ENCODE peak calls at places on chromosomes 2 and 18, in six cellular contexts. T is HepG2, A is brain microvascular endothelial cell, Y is lung, S is right atrium auricular region, C is GM06990. J is an unnamed sample.

GRCh38 chr2:43230481-43230880 is 4.1 kb upstream of the ZFP36L2 start:
- DNase-seq in T (no peak), C (no peak), Y (no peak), A (no peak), S (no peak), J (no peak)

GRCh38 chr2:59182249-59182648 is 941.1 kb upstream of the FANCL start:
- DNase-seq in A (peak), S (no peak), T (peak), C (no peak), Y (no peak), J (peak)

GRCh38 chr2:207929923-207930322 is 95.4 kb downstream of the PLEKHM3 start:
- DNase-seq in Y (no peak), C (no peak), S (no peak), T (no peak), A (no peak), J (no peak)

GRCh38 chr2:4255491-4255890 is 552.1 kb downstream of the DCDC2C start:
- DNase-seq in T (no peak), A (no peak), C (no peak), Y (no peak), S (no peak), J (no peak)

GRCh38 chr2:26178746-26179436 is 6.0 kb downstream of the GAREM2 start:
- DNase-seq in T (no peak), S (no peak), Y (no peak), A (no peak), C (no peak), J (no peak)

GRCh38 chr2:203751886-203752285 is 45.4 kb downstream of the CD28 start:
- DNase-seq in C (no peak), S (no peak), Y (no peak), A (no peak), T (no peak), J (no peak)

GRCh38 chr2:181157326-181157725 is 176.9 kb downstream of the UBE2E3 start:
- DNase-seq in C (no peak), S (no peak), T (no peak), Y (no peak), A (no peak), J (peak)

GRCh38 chr2:222362336-222362735 is 62.0 kb upstream of the SGPP2 start:
- DNase-seq in S (no peak), C (no peak), A (no peak), T (no peak), Y (no peak), J (no peak)

GRCh38 chr2:204681412-204681811 is 136.1 kb downstream of the PARD3B start:
- DNase-seq in T (no peak), Y (no peak), S (no peak), C (no peak), A (no peak), J (no peak)

GRCh38 chr2:42446503-42447271 is 47.1 kb downstream of the KCNG3 start:
- DNase-seq in C (no peak), S (no peak), Y (no peak), T (no peak), A (no peak), J (no peak)

GRCh38 chr2:112021781-112022231 is 33.3 kb upstream of the TMEM87B start:
- DNase-seq in Y (no peak), T (no peak), A (no peak), S (no peak), C (no peak), J (no peak)

GRCh38 chr2:16639431-16639830 is 26.2 kb downstream of the CYRIA start:
- DNase-seq in C (no peak), Y (no peak), T (no peak), A (no peak), S (no peak), J (no peak)

GRCh38 chr2:48566582-48566981 is 36.6 kb downstream of the STON1 start:
- DNase-seq in T (peak), A (peak), S (no peak), C (no peak), Y (no peak), J (peak)

GRCh38 chr2:226887940-226888339 is 52.1 kb downstream of the RHBDD1 start:
- DNase-seq in S (no peak), A (peak), Y (no peak), T (no peak), C (no peak), J (peak)

GRCh38 chr18:75592527-75592926 is 165.0 kb upstream of the SMIM21 start:
- DNase-seq in Y (no peak), S (no peak), T (no peak), A (no peak), C (no peak), J (no peak)

GRCh38 chr2:19120941-19121750 is 237.3 kb downstream of the OSR1 start:
- DNase-seq in A (peak), T (peak), C (no peak), S (peak), Y (no peak), J (peak)

GRCh38 chr18:34224423-34225217 is at the start of gene NOL4:
- DNase-seq in C (peak), A (no peak), Y (peak), S (no peak), T (peak), J (peak)

GRCh38 chr2:206324869-206325268 is 50.4 kb downstream of the ZDBF2 start:
- DNase-seq in C (no peak), T (no peak), Y (no peak), A (no peak), S (no peak), J (no peak)

GRCh38 chr2:66173635-66174034 is 261.3 kb upstream of the MEIS1 start:
- DNase-seq in C (no peak), Y (no peak), T (no peak), S (no peak), A (no peak), J (no peak)

GRCh38 chr2:67448648-67449047 is 51.5 kb downstream of the ETAA1 start:
- DNase-seq in A (no peak), Y (no peak), T (no peak), C (no peak), S (no peak), J (no peak)

GRCh38 chr2:128686498-128686861 is 367.8 kb upstream of the HS6ST1 start:
- DNase-seq in C (no peak), Y (no peak), A (no peak), S (no peak), T (no peak), J (no peak)

DNA sequence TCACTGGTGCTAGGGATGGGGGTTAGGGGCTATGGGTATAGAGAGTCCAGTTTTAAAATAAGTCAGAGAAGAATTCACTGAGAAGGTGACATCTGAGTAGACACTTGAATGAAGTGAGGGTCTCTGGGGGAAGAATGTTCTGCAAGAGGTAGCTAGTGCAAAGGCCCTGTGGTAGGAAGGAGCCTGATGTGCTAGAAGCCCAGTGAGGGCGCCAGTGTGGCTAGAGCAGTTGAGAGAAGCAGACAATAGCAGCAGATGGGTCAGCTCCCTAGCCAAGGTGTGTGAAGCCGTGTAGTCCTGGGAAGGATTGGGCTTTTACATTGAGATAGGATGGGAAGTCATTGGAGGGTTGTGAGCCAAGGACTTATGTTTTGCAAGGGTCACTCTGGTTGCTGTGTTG is 105.8 kb upstream of the PELI1 start:
- DNase-seq in S (no peak), Y (no peak), C (no peak), A (no peak), T (no peak), J (no peak)
- H3K4me3 ChIP-seq in S (no peak), Y (no peak), C (no peak), A (no peak), T (no peak), J (no peak)

DNA sequence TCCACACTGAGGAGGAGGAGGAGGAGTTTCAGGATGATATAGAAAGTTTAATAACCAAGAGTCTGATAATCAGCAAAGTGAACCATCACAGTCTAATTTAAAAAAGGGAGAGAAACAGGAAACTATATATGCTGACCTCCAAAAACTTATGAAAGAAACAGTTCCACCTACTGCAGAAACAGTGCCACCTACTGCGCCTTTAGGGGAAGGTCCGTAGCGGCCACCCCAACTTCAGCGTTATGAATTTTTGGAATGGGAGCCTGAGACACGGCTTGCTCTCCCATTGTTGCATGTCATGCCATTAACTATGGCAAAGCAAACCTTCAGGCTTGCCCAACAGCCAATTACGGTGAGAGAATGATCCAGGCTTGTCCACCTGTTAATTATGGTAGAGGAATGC is 1719.2 kb upstream of the LRRTM1 start:
- DNase-seq in C (no peak), T (no peak), S (no peak), A (no peak), Y (no peak), J (no peak)
- TF ChIP-seq CTCF in C (no peak), T (peak), S (no peak), A (peak), Y (no peak), J (no peak)

GRCh38 chr2:88856409-88857135 is 165.1 kb downstream of the RPIA start:
- DNase-seq in T (no peak), C (no peak), Y (no peak), A (no peak), S (no peak), J (no peak)

GRCh38 chr2:88855620-88856408 is 164.3 kb downstream of the RPIA start:
- DNase-seq in T (no peak), Y (no peak), A (no peak), S (no peak), C (no peak), J (no peak)

GRCh38 chr2:88857274-88857741 is 165.8 kb downstream of the RPIA start:
- DNase-seq in C (no peak), Y (no peak), T (peak), S (no peak), A (no peak), J (no peak)

GRCh38 chr2:88859461-88859860 is 168.0 kb downstream of the RPIA start:
- DNase-seq in S (no peak), C (no peak), T (no peak), A (no peak), Y (no peak), J (no peak)

DNA sequence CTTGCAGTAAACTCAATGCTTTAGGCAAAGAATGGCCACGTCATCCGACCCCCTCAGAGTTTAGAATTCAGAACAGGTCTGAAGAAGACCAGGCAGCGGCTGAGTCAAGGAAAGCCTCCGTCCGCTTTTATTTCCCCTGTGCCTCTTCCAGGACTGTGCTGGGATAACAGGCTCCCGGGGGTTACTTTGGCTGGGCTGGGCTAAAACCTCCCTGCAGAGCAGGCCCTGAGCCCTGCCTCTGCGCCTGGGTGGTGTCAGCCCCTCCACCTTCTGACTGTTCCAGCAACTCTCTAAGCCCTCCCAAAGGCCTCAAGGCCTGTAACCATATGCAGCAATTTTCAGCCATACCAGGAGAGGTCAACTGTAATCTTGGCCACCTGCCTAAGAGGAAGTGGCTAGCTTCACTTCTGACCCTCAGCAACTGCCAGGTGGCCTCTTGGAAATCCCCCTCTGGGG is 166.5 kb downstream of the RPIA start:
- DNase-seq in S (no peak), C (no peak), Y (no peak), T (no peak), A (peak), J (no peak)
- H3K4me3 ChIP-seq in S (no peak), C (peak), Y (no peak), T (no peak), A (no peak), J (no peak)

GRCh38 chr2:241258505-241259160 is 56.8 kb downstream of the HDLBP start:
- DNase-seq in C (no peak), T (no peak), Y (no peak), S (peak), A (no peak), J (no peak)

GRCh38 chr2:241254904-241255351 is 60.5 kb downstream of the HDLBP start:
- DNase-seq in A (no peak), T (no peak), Y (no peak), S (no peak), C (no peak), J (no peak)

GRCh38 chr2:241256168-241256545 is 59.3 kb downstream of the HDLBP start:
- DNase-seq in C (no peak), A (no peak), Y (no peak), T (no peak), S (no peak), J (no peak)

GRCh38 chr2:241255542-241256167 is 59.8 kb downstream of the HDLBP start:
- DNase-seq in C (no peak), A (no peak), T (no peak), S (no peak), Y (no peak), J (peak)

DNA sequence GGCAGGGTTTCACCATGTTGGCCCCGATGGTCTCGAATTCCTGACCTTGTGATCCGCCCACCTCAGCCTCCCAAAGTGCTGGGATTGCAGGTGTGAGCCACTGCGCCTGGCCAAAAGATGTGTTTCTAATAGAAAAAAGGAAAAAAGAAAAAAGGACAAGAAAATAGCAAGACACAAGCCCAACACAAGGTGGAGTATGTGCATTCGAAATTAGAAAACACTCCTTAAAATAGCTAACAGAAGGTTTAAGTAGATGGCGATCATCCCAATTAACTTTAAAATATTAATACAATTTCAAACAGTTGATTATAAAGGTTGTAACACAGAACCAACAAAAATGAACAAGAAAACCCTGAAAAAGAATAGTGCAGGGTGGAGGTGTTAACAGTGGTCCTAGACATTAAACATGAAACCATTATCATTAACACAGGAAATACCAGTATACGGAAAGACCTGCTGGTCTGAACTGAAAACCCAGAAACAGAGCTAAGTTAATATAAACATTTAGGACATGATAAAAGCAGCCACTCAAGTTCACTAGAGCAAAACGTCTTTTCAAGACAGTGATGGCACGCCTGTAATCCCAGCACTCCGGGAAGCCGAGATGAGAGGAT is 57.9 kb downstream of the HDLBP start:
- DNase-seq in A (no peak), C (no peak), S (no peak), Y (no peak), T (no peak), J (peak)
- TF ChIP-seq CTCF in A (no peak), C (peak), S (no peak), Y (no peak), T (no peak), J (no peak)

DNA sequence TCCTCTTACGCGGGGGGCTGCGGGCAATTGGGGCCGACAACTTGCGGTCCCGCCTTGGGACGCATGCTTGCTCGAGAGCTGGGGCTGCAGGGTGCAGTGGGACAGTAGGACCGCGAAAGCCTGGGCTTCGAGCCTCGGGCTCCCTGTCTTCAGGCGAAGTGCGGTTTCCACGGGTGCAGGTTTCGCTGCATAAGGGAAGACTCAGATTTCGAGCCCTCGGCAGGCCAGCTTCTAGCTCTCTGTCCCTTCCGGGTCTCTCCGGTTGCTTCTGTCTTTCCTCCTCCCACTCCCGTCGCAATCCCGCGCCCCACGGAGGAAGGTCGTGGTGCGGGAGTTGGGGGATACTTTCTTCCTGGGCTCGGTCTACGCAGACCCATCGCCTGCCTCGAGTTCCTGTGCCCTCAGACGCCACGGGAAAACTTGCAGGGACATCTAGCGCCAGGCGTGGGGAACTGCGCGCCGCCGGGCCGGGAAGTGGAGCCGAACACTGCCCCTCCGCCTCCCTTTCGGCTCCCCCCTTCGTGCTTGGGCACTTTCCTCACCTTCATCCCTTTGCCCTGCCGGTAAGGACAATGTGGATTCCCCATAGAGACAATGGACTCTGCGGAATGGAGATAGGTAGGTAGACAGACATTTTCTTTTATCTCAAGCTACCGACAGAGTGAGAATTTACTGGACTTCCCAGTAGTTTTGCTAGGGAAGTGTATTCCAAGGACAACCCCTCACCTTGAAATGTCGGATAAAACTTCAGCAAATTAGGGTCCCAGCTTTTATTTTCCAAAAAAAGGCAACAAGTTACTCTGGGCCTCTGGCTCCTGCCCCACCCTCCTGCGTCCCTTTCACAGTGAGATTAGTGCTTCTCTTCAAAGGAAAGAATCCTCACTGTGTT is 4.2 kb upstream of the HOXD13 start:
- DNase-seq in A (peak), Y (no peak), T (peak), C (no peak), S (no peak), J (peak)
- H3K4me3 ChIP-seq in A (no peak), Y (no peak), T (peak), C (no peak), S (no peak), J (peak)

GRCh38 chr2:118557791-118558190 is 289.7 kb downstream of the EN1 start:
- DNase-seq in Y (no peak), S (no peak), C (no peak), A (no peak), T (no peak), J (no peak)

GRCh38 chr2:118557016-118557415 is 290.4 kb downstream of the EN1 start:
- DNase-seq in C (no peak), T (no peak), Y (no peak), A (no peak), S (no peak), J (no peak)

GRCh38 chr2:118554616-118555015 is 292.8 kb downstream of the EN1 start:
- DNase-seq in A (no peak), Y (no peak), T (no peak), S (no peak), C (no peak), J (no peak)
- TF ChIP-seq CTCF in A (peak), Y (no peak), T (no peak), S (no peak), C (no peak), J (peak)

GRCh38 chr2:230716588-230716987 is 3.9 kb downstream of the CAB39 start:
- DNase-seq in C (no peak), A (no peak), Y (no peak), S (no peak), T (no peak), J (no peak)

GRCh38 chr2:230714122-230714453 is 1.4 kb downstream of the CAB39 start:
- DNase-seq in Y (no peak), A (peak), T (peak), S (no peak), C (no peak), J (peak)

GRCh38 chr2:230713331-230714121 is 884 bp downstream of the CAB39 start:
- DNase-seq in A (no peak), T (peak), C (peak), S (no peak), Y (peak), J (no peak)

GRCh38 chr2:230717595-230717994 is 5.0 kb downstream of the CAB39 start:
- DNase-seq in C (no peak), A (no peak), S (no peak), Y (no peak), T (no peak), J (peak)

GRCh38 chr2:230715201-230715600 is 2.6 kb downstream of the CAB39 start:
- DNase-seq in S (no peak), C (no peak), A (no peak), T (no peak), Y (no peak), J (no peak)
- H3K4me3 ChIP-seq in S (no peak), C (peak), A (no peak), T (no peak), Y (no peak), J (peak)

GRCh38 chr2:236642584-236643291 is 73.1 kb downstream of the ACKR3 start:
- DNase-seq in A (peak), T (peak), S (peak), C (no peak), Y (peak), J (peak)
- TF ChIP-seq CTCF in A (no peak), T (no peak), S (no peak), C (no peak), Y (no peak), J (no peak)

GRCh38 chr2:172098650-172099471 is 3.8 kb downstream of the DLX2 start:
- DNase-seq in T (peak), Y (no peak), S (peak), A (peak), C (peak), J (peak)
- H3K4me3 ChIP-seq in T (peak), Y (no peak), S (peak), A (peak), C (peak), J (peak)

GRCh38 chr2:29644949-29645348 is 276.4 kb downstream of the ALK start:
- DNase-seq in A (no peak), Y (no peak), C (no peak), S (no peak), T (no peak), J (no peak)
- TF ChIP-seq CTCF in A (no peak), Y (no peak), C (no peak), S (no peak), T (no peak), J (no peak)